ENCODE peak calls at places on chromosomes 7 and 10, in four cellular contexts. One of them, this sample, is unnamed.

GRCh38 chr10:132550366-132551092 is 12.9 kb downstream of the INPP5A start:
- DNase-seq in left ventricle myocardium inferior: no peak
- DNase-seq in PC-3: no peak
- DNase-seq in substantia nigra: no peak
- DNase-seq in this sample: no peak

GRCh38 chr7:55502209-55502608 is 70.1 kb downstream of the VOPP1 start:
- DNase-seq in left ventricle myocardium inferior: no peak
- DNase-seq in PC-3: no peak
- DNase-seq in substantia nigra: no peak
- DNase-seq in this sample: peak

GRCh38 chr7:132738254-132738653 is 162.0 kb upstream of the PLXNA4 start:
- DNase-seq in left ventricle myocardium inferior: no peak
- DNase-seq in PC-3: peak
- DNase-seq in substantia nigra: no peak
- DNase-seq in this sample: no peak

GRCh38 chr10:47361293-47361692 is 13.1 kb downstream of the RBP3 start:
- DNase-seq in left ventricle myocardium inferior: no peak
- DNase-seq in PC-3: peak
- DNase-seq in substantia nigra: no peak
- DNase-seq in this sample: no peak

GRCh38 chr7:45157286-45157652 is 322 bp upstream of the RAMP3 start:
- DNase-seq in left ventricle myocardium inferior: no peak
- DNase-seq in PC-3: no peak
- DNase-seq in substantia nigra: no peak
- DNase-seq in this sample: no peak

GRCh38 chr10:116926426-116926825 is 77.1 kb downstream of the ENO4 start:
- DNase-seq in left ventricle myocardium inferior: no peak
- DNase-seq in PC-3: no peak
- DNase-seq in substantia nigra: no peak
- DNase-seq in this sample: no peak

GRCh38 chr10:113945075-113945686 is 90.7 kb downstream of the NHLRC2 start:
- DNase-seq in left ventricle myocardium inferior: no peak
- DNase-seq in PC-3: peak
- DNase-seq in substantia nigra: no peak
- DNase-seq in this sample: no peak

GRCh38 chr10:94803307-94803706 is 40.8 kb downstream of the CYP2C19 start:
- DNase-seq in left ventricle myocardium inferior: no peak
- DNase-seq in PC-3: no peak
- DNase-seq in substantia nigra: no peak
- DNase-seq in this sample: no peak

GRCh38 chr10:21068025-21068656 is 171.0 kb upstream of the NEBL start:
- DNase-seq in left ventricle myocardium inferior: no peak
- DNase-seq in PC-3: no peak
- DNase-seq in substantia nigra: no peak
- DNase-seq in this sample: no peak

GRCh38 chr10:8049874-8050560 is 4.5 kb upstream of the GATA3 start:
- DNase-seq in left ventricle myocardium inferior: no peak
- DNase-seq in PC-3: no peak
- DNase-seq in substantia nigra: no peak
- DNase-seq in this sample: no peak

GRCh38 chr10:61397175-61397986 is 55.8 kb downstream of the TMEM26 start:
- DNase-seq in left ventricle myocardium inferior: no peak
- DNase-seq in PC-3: no peak
- DNase-seq in substantia nigra: no peak
- DNase-seq in this sample: no peak

GRCh38 chr10:61400524-61400923 is 52.7 kb downstream of the TMEM26 start:
- DNase-seq in left ventricle myocardium inferior: no peak
- DNase-seq in PC-3: peak
- DNase-seq in substantia nigra: no peak
- DNase-seq in this sample: no peak

GRCh38 chr10:61399386-61399785 is 53.8 kb downstream of the TMEM26 start:
- DNase-seq in left ventricle myocardium inferior: no peak
- DNase-seq in PC-3: peak
- DNase-seq in substantia nigra: no peak
- DNase-seq in this sample: no peak

DNA sequence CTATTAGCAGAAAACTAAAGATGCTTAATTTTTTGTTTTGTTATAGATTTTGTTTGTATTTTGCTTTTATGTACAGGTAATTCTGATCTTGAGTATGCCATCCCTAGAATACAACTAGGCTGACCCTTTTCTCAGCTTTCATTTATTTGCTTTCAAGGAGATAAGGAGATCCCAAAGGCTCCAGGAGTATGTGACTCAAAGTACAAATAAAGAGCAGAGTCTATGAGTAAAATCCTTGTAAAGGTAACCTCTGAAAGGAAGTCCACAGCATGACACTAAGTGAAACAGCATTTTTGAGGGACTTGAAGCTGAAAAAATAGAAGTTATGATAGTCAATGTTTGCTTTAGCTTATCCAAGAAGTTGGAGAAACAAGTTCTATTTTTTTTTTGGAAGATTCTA is 54.5 kb downstream of the TMEM26 start:
- DNase-seq in left ventricle myocardium inferior: no peak
- DNase-seq in PC-3: peak
- DNase-seq in substantia nigra: no peak
- DNase-seq in this sample: no peak
- H3K27ac ChIP-seq in left ventricle myocardium inferior: no peak
- H3K27ac ChIP-seq in PC-3: peak
- H3K27ac ChIP-seq in substantia nigra: no peak
- H3K27ac ChIP-seq in this sample: no peak

GRCh38 chr7:79317728-79318127 is 135.7 kb downstream of the MAGI2 start:
- DNase-seq in left ventricle myocardium inferior: no peak
- DNase-seq in PC-3: peak
- DNase-seq in substantia nigra: no peak
- DNase-seq in this sample: no peak
- H3K27ac ChIP-seq in left ventricle myocardium inferior: no peak
- H3K27ac ChIP-seq in PC-3: peak
- H3K27ac ChIP-seq in substantia nigra: no peak
- H3K27ac ChIP-seq in this sample: no peak

GRCh38 chr10:6912424-6912823 is 332.3 kb upstream of the PRKCQ start:
- DNase-seq in left ventricle myocardium inferior: no peak
- DNase-seq in PC-3: peak
- DNase-seq in substantia nigra: no peak
- DNase-seq in this sample: no peak
- H3K27ac ChIP-seq in left ventricle myocardium inferior: no peak
- H3K27ac ChIP-seq in PC-3: no peak
- H3K27ac ChIP-seq in substantia nigra: no peak
- H3K27ac ChIP-seq in this sample: no peak

GRCh38 chr7:43482679-43483252 is 100.1 kb upstream of the STK17A start:
- DNase-seq in left ventricle myocardium inferior: no peak
- DNase-seq in PC-3: no peak
- DNase-seq in substantia nigra: no peak
- DNase-seq in this sample: no peak
- H3K27ac ChIP-seq in left ventricle myocardium inferior: no peak
- H3K27ac ChIP-seq in PC-3: no peak
- H3K27ac ChIP-seq in substantia nigra: no peak
- H3K27ac ChIP-seq in this sample: no peak